ENCODE peak calls at places on chromosomes 4 and X, in six cellular contexts. L, B, U, R, P and Q are unnamed samples. For H3K27me3, the result is how much of the 10 kb centered on the place peaks cover.

GRCh38 chr4:78710536-78710935 is 65.6 kb upstream of the BMP2K start:
- DNase-seq in B (no peak), P (no peak), U (no peak), R (no peak), L (peak), Q (no peak)

GRCh38 chr4:25031077-25031606 is 396 bp upstream of the LGI2 start:
- DNase-seq in R (peak), P (no peak), L (no peak), B (peak), U (no peak), Q (no peak)

GRCh38 chr4:102959503-102959902 is 60.0 kb downstream of the SLC9B1 start:
- DNase-seq in P (no peak), U (no peak), R (no peak), L (no peak), B (no peak), Q (no peak)

GRCh38 chr4:131644619-131645018 is 1504.5 kb upstream of the PCDH10 start:
- DNase-seq in B (peak), L (peak), U (no peak), R (no peak), P (peak), Q (no peak)

GRCh38 chr4:100977746-100978397 is 369.5 kb downstream of the PPP3CA start:
- DNase-seq in U (no peak), B (peak), L (no peak), P (no peak), R (no peak), Q (no peak)

GRCh38 chrX:80334583-80334982 is 85.7 kb upstream of the TENT5D start:
- DNase-seq in R (no peak), P (no peak), U (no peak), L (no peak), B (no peak), Q (no peak)

GRCh38 chr4:111048316-111048715 is 425.4 kb upstream of the PITX2 start:
- DNase-seq in B (no peak), P (no peak), R (no peak), U (no peak), L (no peak), Q (no peak)

GRCh38 chrX:109841257-109841656 is 108.2 kb upstream of the ACSL4 start:
- DNase-seq in R (no peak), U (no peak), P (no peak), L (no peak), B (no peak), Q (no peak)

GRCh38 chrX:153649915-153650782 is 3.1 kb downstream of the DUSP9 start:
- DNase-seq in B (no peak), L (no peak), P (no peak), U (no peak), R (peak), Q (no peak)

GRCh38 chr4:1055721-1056590 is 44.5 kb downstream of the FGFRL1 start:
- DNase-seq in U (peak), R (peak), P (no peak), B (peak), L (no peak), Q (peak)

GRCh38 chrX:9278475-9279270 is 186.2 kb upstream of the TBL1X start:
- DNase-seq in R (no peak), B (no peak), L (no peak), U (no peak), P (no peak), Q (no peak)

GRCh38 chrX:102599950-102600579 is 750 bp downstream of the ARMCX5 start:
- DNase-seq in R (no peak), U (no peak), L (no peak), B (no peak), P (no peak), Q (no peak)

GRCh38 chr4:54902976-54903375 is 222.4 kb downstream of the KDR start:
- DNase-seq in B (no peak), R (no peak), U (no peak), P (no peak), L (no peak), Q (no peak)

GRCh38 chrX:104419211-104419610 is 146.8 kb upstream of the IL1RAPL2 start:
- DNase-seq in L (no peak), P (no peak), U (no peak), B (no peak), R (no peak), Q (no peak)

GRCh38 chr4:2535386-2536192 is 858 bp upstream of the FAM193A start:
- DNase-seq in B (peak), P (peak), R (peak), L (no peak), U (peak), Q (peak)

DNA sequence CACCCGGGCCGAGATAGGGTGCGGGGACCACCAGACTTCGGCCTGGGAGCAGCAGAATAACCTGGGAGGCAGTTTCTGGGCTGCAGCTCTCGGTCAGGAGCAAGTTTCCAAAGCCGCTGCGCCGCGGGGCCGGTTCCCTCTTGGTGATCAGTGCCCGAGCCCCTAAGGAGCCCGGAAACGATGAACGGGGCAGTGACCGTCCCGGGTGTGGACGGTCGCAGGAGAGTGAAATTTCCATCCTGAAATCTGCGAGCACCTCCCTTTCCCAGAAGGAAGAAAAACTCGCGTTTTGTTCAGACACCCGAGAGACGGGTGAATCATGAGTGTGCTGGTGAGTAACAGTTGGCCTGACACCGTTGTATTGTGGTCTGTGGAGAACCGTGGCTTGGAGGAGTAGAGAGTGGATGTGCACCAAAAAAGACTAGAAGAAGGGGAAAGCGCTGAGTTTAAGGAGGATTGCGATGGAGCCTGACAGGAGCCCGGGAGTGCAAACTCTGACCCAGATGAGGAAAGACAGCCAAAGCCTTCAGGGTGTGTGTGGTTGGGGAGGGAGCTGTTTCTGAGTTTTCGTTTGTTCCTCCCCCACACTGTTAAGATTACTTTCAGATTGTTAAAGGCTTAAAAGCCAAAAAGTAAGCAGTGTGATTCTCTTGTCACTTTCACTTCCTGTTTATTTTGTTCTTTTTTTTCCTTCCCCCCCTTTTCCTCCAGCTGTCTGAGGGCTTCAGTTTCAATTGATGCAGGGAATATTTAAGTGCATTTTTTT is 824 bp downstream of the MCUB start:
- DNase-seq in R (peak), U (peak), B (peak), L (no peak), P (no peak), Q (no peak)
- TF ChIP-seq POLR2AphosphoS5 in R (no peak), U (no peak), B (no peak), L (no peak), P (no peak), Q (peak)

GRCh38 chrX:130695931-130696330 is 207.1 kb downstream of the ENOX2 start:
- DNase-seq in L (no peak), U (no peak), B (no peak), P (no peak), R (no peak), Q (no peak)
- H3K27me3 ChIP-seq in L (under half), U (under half), B (under half), P (under half), R (under half), Q (under half)

GRCh38 chr4:129929052-129929451 is 833.1 kb downstream of the C4orf33 start:
- DNase-seq in P (no peak), U (no peak), R (no peak), B (peak), L (no peak), Q (no peak)
- TF ChIP-seq CTCF in P (peak), U (no peak), R (no peak), B (peak), L (peak), Q (no peak)

DNA sequence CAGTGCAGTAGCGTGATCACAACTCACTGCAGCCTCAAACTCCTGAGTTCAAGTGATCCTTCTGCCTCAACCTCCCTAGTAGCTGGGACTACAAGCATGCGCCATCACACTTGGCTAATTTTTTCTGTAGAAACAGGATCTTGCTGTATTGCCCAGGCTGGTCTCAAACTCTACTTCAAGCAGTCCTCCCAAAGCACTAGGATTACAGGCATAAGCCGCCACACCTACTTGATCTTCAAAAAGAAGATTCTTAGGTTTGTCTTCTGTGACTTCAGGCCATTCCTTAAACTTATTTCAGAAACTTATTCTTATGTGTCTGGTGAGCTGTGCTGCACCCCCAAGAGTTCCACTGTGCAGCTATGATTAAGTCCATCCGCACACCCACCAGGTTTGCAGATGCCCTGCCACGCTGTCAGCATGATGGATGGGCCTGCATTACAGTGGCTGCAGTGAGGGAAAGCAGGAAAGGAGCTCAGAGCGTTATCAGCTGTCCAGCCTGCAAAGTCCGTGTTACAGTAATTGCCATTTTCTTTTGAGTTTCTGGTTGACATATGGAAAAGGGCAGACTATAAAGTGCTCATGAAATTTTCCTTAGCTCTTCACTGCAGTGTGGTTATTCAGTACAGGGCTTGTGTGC is 146.6 kb downstream of the AASDH start:
- DNase-seq in L (no peak), B (peak), U (no peak), P (peak), R (no peak), Q (no peak)
- TF ChIP-seq POLR2AphosphoS5 in L (no peak), B (peak), U (no peak), P (no peak), R (no peak), Q (no peak)

DNA sequence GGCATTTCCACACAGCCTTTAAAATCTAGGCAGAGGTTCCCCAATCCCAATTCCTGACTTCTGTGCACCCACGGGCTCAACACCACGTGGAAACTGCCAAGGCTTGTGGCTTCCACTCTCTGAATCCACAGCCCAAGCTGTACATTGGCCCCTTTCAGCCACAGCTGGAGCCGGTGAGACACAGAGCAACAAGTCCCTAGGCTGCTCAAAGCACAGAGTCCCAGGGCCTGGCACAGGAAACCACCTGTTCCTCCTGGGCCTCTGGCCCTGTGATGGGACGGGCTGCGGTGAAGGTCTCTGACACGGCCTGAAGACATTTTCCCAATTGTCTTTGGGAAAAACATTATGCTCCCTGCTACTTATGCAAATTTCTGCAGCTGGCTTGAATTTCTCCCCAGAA is 500.0 kb downstream of the FSTL5 start:
- DNase-seq in P (no peak), U (peak), R (no peak), B (no peak), L (no peak), Q (no peak)
- H3K27me3 ChIP-seq in P (under half), U (under half), R (under half), B (under half), L (under half), Q (under half)

DNA sequence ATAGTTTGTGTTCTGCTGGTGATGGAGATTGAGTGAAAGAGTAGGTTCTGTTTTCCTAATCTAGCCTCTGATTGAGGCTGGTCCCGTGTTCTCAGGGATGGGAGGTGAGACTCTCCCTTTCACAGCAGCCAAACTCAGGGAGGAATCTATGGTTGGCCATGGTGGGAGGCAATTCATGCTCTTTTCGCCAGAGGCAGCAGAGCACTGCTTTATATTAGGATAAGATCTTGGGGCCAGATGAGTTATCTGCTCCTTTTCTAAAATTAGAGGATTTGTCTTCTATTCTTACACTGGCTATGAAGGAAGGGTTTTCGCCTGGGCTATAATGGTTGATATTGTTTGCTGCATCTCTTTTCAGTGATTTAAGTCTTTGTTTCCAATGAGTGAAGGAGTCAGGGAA is 63.9 kb upstream of the NLGN4X start:
- DNase-seq in R (no peak), P (no peak), L (no peak), U (no peak), B (peak), Q (no peak)
- TF ChIP-seq CTCF in R (no peak), P (no peak), L (no peak), U (no peak), B (no peak), Q (no peak)

GRCh38 chr4:13484045-13484748 is at the start of gene RAB28:
- DNase-seq in P (peak), R (peak), L (peak), B (peak), U (peak), Q (peak)
- TF ChIP-seq POLR2AphosphoS5 in P (peak), R (peak), L (peak), B (no peak), U (no peak), Q (peak)